ENCODE peak calls at places on chromosomes 5 and 9, in ten cellular contexts. J is fibroblast of lung; K is CD8-positive, alpha-beta T cell; C is WERI-Rb-1; G is AG04450; T is psoas muscle; Z is heart right ventricle; W is uterus; I is ovary; Y is cardiac muscle cell. A is an unnamed sample.

GRCh38 chr5:67770431-67771025 is 445.0 kb upstream of the PIK3R1 start:
- DNase-seq in J (no peak), K (no peak), C (no peak), G (no peak), T (no peak), Z (no peak), W (no peak), I (no peak), Y (peak; percentile 32), A (no peak)

GRCh38 chr9:33468797-33469621 is 4.7 kb downstream of the NOL6 start:
- DNase-seq in J (no peak), K (no peak), C (no peak), G (no peak), T (no peak), Z (no peak), W (no peak), I (no peak), Y (no peak), A (no peak)

GRCh38 chr9:77846957-77847574 is 184.5 kb downstream of the GNAQ start:
- DNase-seq in J (no peak), K (no peak), C (no peak), G (no peak), T (no peak), Z (no peak), W (no peak), I (no peak), Y (peak; percentile 77), A (no peak)

GRCh38 chr9:27726244-27727141 is 153.2 kb upstream of the C9orf72 start:
- DNase-seq in J (peak; percentile 73), K (peak; percentile 2), C (peak; percentile 69), G (peak; percentile 1), T (peak; percentile 19), Z (peak; percentile 24), W (peak; percentile 36), I (peak; percentile 36), Y (peak; percentile 88), A (peak; percentile 62)

GRCh38 chr5:142845402-142845901 is 75.3 kb downstream of the ARHGAP26 start:
- DNase-seq in J (no peak), K (no peak), C (no peak), G (no peak), T (no peak), Z (peak; percentile 40), W (no peak), I (no peak), Y (no peak), A (no peak)

GRCh38 chr5:172904312-172904642 is 54.9 kb upstream of the RPL26L1 start:
- DNase-seq in J (no peak), K (no peak), C (no peak), G (no peak), T (no peak), Z (no peak), W (no peak), I (no peak), Y (no peak), A (no peak)

GRCh38 chr5:32190094-32190493 is 16.0 kb upstream of the GOLPH3 start:
- DNase-seq in J (peak; percentile 63), K (no peak), C (no peak), G (peak; percentile 59), T (peak; percentile 49), Z (peak; percentile 41), W (no peak), I (no peak), Y (peak; percentile 98), A (no peak)

GRCh38 chr5:88880196-88880595 is 2.8 kb downstream of the MEF2C start:
- DNase-seq in J (no peak), K (no peak), C (no peak), G (no peak), T (no peak), Z (no peak), W (no peak), I (no peak), Y (no peak), A (no peak)

GRCh38 chr9:138017200-138017599 is 139.6 kb downstream of the CACNA1B start:
- DNase-seq in J (no peak), K (no peak), C (no peak), G (no peak), T (no peak), Z (no peak), W (no peak), I (no peak), Y (no peak), A (no peak)

GRCh38 chr9:76415731-76416130 is 21.5 kb upstream of the RFK start:
- DNase-seq in J (peak; percentile 29), K (no peak), C (no peak), G (no peak), T (no peak), Z (no peak), W (no peak), I (no peak), Y (peak; percentile 66), A (no peak)

GRCh38 chr5:122665087-122665486 is 109.8 kb upstream of the SNX2 start:
- DNase-seq in J (peak; percentile 22), K (no peak), C (no peak), G (no peak), T (no peak), Z (no peak), W (no peak), I (no peak), Y (peak; percentile 40), A (no peak)

GRCh38 chr5:15687401-15687800 is 187.4 kb downstream of the FBXL7 start:
- DNase-seq in J (no peak), K (no peak), C (no peak), G (no peak), T (no peak), Z (no peak), W (no peak), I (no peak), Y (no peak), A (no peak)

GRCh38 chr5:15682122-15682521 is 182.1 kb downstream of the FBXL7 start:
- DNase-seq in J (no peak), K (no peak), C (no peak), G (no peak), T (no peak), Z (no peak), W (no peak), I (no peak), Y (no peak), A (no peak)

GRCh38 chr5:15682566-15682965 is 182.6 kb downstream of the FBXL7 start:
- DNase-seq in J (peak; percentile 19), K (no peak), C (no peak), G (no peak), T (no peak), Z (no peak), W (no peak), I (no peak), Y (no peak), A (no peak)

DNA sequence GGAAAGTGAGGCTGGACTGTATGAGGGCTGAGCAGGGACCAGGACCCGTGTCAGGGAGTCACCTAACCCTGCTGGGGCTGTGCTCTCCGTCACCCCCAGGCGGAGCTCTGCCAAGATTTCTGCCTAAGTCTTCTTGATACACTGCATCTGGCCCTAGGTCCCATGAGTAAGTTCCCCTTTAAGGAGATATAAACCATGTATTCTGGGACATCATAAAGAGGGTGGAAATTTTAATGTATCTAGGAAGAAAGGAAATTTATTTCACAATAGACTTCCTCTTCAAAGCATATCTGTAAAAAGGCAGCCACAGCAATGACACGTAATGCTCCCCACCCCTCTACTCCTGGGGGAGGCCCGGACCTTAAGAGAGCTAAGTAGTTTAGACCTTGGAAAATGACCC is 183.4 kb downstream of the FBXL7 start:
- DNase-seq in J (peak; percentile 50), K (no peak), C (peak; percentile 61), G (no peak), T (no peak), Z (peak; percentile 47), W (no peak), I (peak; percentile 48), Y (peak; percentile 78), A (no peak)
- TF ChIP-seq CTCF in J (no peak), K (no peak), C (peak; percentile 60), G (peak; percentile 43), T (no peak), Z (peak; percentile 33), W (no peak), I (no peak), Y (peak; percentile 62), A (peak; percentile 12)

DNA sequence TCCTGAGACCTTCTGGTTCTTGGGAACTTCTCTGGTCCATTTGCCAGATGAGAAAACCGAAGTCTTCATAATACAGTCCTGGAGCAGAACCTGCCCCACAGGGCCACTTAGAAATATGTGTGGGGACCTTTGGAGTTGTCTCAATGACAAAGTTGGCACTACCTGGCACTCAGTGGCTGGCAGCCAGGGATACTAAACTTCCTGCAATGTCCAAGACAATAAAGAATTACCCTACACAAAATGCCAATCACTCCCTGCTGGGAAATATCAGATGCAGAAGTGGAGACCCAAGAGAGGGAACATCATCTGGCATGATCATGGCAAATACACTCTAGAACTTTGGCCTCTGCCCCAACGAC is 29.6 kb downstream of the ADRB2 start:
- DNase-seq in J (no peak), K (no peak), C (no peak), G (no peak), T (no peak), Z (no peak), W (no peak), I (no peak), Y (no peak), A (no peak)
- H3K27ac ChIP-seq in J (no peak overlapping the region), K (no peak overlapping the region), C (no peak overlapping the region), G (no peak overlapping the region), T (peak overlapping the region; percentile 42), Z (no peak overlapping the region), W (no peak overlapping the region), I (no peak overlapping the region), Y (no peak overlapping the region), A (no peak overlapping the region)

DNA sequence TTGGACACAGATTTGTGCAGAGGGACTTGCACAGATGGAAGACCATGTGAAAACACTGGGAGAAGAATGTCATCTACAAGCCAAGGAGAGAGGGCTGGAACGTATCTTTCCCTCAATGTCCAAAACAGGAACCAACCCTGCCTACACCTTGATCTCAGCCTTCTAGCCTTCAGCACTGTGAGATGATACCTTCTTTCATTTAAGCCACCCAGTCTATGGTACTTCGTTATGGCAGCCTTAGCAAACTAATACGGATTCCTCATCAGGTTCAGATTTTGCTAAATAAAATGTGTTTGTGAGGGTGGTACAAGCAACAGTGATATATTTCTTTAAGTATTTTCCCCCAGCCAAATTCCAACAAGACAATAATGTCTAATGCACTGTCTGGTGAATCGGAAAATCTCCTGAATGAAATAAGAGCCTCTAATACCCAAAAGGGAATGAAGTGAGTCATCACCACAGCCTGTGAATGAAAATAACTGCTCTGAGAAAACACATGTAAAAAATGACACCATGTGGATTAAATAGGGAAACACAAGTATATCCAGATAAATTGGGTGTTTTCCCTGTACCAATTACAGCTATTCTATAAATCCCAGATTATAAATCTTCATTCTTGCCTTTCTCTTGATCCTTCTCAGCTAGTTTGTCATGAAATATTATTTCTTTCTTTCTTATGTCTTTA is 182.8 kb upstream of the TARS1 start:
- DNase-seq in J (peak; percentile 82), K (no peak), C (no peak), G (peak; percentile 34), T (no peak), Z (no peak), W (no peak), I (no peak), Y (peak; percentile 79), A (peak; percentile 48)
- TF ChIP-seq CTCF in J (no peak), K (no peak), C (no peak), G (no peak), T (peak; percentile 41), Z (peak; percentile 13), W (peak; percentile 5), I (no peak), Y (no peak), A (peak; percentile 68)

DNA sequence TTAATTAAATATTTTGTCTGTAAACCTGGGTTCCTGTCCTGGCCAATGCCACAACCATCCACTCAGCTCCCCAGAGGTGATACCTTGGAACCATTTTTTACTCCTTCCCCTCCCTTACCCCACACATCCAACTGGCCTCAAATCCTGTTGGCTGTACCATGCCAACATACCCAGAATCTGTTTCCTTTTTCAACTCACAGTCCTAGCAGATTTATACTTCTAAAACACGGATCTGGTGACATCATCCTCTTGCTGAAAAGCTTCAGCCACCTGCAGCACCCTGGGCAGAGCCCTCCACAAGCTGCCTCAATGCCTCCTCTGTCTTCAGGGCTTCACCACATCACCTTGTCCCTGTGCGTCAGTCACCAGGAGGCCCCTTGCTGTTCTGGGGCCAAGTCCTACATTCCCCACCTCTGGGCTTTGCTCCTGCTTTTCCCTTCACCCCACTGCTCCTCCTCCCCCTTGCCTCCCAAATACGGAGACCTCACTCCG is 14.9 kb downstream of the SEMA6A start:
- DNase-seq in J (no peak), K (no peak), C (no peak), G (no peak), T (no peak), Z (no peak), W (no peak), I (no peak), Y (no peak), A (no peak)
- H3K27ac ChIP-seq in J (no peak overlapping the region), K (no peak overlapping the region), C (no peak overlapping the region), G (no peak overlapping the region), T (no peak overlapping the region), Z (no peak overlapping the region), W (no peak overlapping the region), I (no peak overlapping the region), Y (no peak overlapping the region), A (no peak overlapping the region)